ENCODE peak calls at places on chromosome 18, in five cellular contexts. X is GM23338; Q is AG08396; P is heart right ventricle; U is stimulated activated naive CD4-positive, alpha-beta T cell treated with Interleukin-2 at 50 U/mL for 16 hours. C is an unnamed sample.

GRCh38 chr18:39636931-39637330 is 2071.3 kb upstream of the CELF4 start:
- DNase-seq in X (no peak), Q (no peak), P (no peak), U (no peak), C (no peak)

GRCh38 chr18:59509477-59510173 is 150.6 kb upstream of the LMAN1 start:
- DNase-seq in X (no peak), Q (no peak), P (no peak), U (no peak), C (peak)

GRCh38 chr18:65753520-65753919 is 2.7 kb downstream of the CDH7 start:
- DNase-seq in X (peak), Q (no peak), P (no peak), U (no peak), C (no peak)

GRCh38 chr18:27803957-27804356 is 373.0 kb downstream of the CDH2 start:
- DNase-seq in X (no peak), Q (no peak), P (no peak), U (no peak), C (no peak)

GRCh38 chr18:45328271-45328670 is 287.0 kb upstream of the SLC14A2 start:
- DNase-seq in X (no peak), Q (no peak), P (no peak), U (no peak), C (no peak)

GRCh38 chr18:61892683-61893303 is at the start of gene RNF152:
- DNase-seq in X (peak), Q (peak), P (peak), U (peak), C (peak)

GRCh38 chr18:11119962-11120361 is 29.4 kb downstream of the PIEZO2 start:
- DNase-seq in X (no peak), Q (no peak), P (no peak), U (no peak), C (peak)

GRCh38 chr18:46311491-46311890 is 207.3 kb downstream of the HAUS1 start:
- DNase-seq in X (no peak), Q (no peak), P (no peak), U (no peak), C (no peak)

GRCh38 chr18:80251700-80252099 is 4.4 kb upstream of the PARD6G start:
- DNase-seq in X (no peak), Q (no peak), P (no peak), U (no peak), C (no peak)

GRCh38 chr18:71443726-71444480 is 1100.2 kb downstream of the CBLN2 start:
- DNase-seq in X (no peak), Q (no peak), P (no peak), U (no peak), C (peak)

GRCh38 chr18:50469380-50469781 is 90.5 kb upstream of the MAPK4 start:
- DNase-seq in X (no peak), Q (no peak), P (peak), U (no peak), C (no peak)

GRCh38 chr18:31819106-31819924 is 58.6 kb upstream of the SLC25A52 start:
- DNase-seq in X (peak), Q (peak), P (no peak), U (no peak), C (peak)

GRCh38 chr18:79579807-79580480 is 99.7 kb upstream of the CTDP1 start:
- DNase-seq in X (no peak), Q (no peak), P (no peak), U (no peak), C (no peak)

GRCh38 chr18:7485616-7486015 is 81.5 kb upstream of the PTPRM start:
- DNase-seq in X (no peak), Q (no peak), P (peak), U (no peak), C (no peak)

GRCh38 chr18:68555935-68556334 is 159.0 kb downstream of the TMX3 start:
- DNase-seq in X (no peak), Q (no peak), P (no peak), U (no peak), C (no peak)

GRCh38 chr18:31970617-31971016 is 27.7 kb upstream of the TRAPPC8 start:
- DNase-seq in X (no peak), Q (no peak), P (no peak), U (no peak), C (no peak)

GRCh38 chr18:76462326-76462694 is 32.7 kb downstream of the ZNF516 start:
- DNase-seq in X (no peak), Q (no peak), P (no peak), U (no peak), C (no peak)

GRCh38 chr18:10460414-10461018 is 6.1 kb downstream of the APCDD1 start:
- DNase-seq in X (no peak), Q (no peak), P (no peak), U (no peak), C (no peak)

GRCh38 chr18:8661754-8662573 is 43.4 kb upstream of the MTCL1 start:
- DNase-seq in X (peak), Q (peak), P (no peak), U (no peak), C (peak)

GRCh38 chr18:58942486-58942885 is 77.8 kb downstream of the ZNF532 start:
- DNase-seq in X (no peak), Q (no peak), P (no peak), U (no peak), C (no peak)

GRCh38 chr18:74303936-74304335 is 11.7 kb upstream of the C18orf63 start:
- DNase-seq in X (no peak), Q (no peak), P (no peak), U (no peak), C (peak)

GRCh38 chr18:75248426-75249191 is 38.0 kb downstream of the TSHZ1 start:
- DNase-seq in X (no peak), Q (no peak), P (no peak), U (no peak), C (peak)

GRCh38 chr18:48385595-48385994 is 23.6 kb downstream of the ZBTB7C start:
- DNase-seq in X (no peak), Q (no peak), P (no peak), U (no peak), C (no peak)

GRCh38 chr18:11251891-11252270 is 102.5 kb upstream of the PIEZO2 start:
- DNase-seq in X (no peak), Q (no peak), P (no peak), U (no peak), C (peak)

GRCh38 chr18:62788891-62789290 is 73.5 kb downstream of the PHLPP1 start:
- DNase-seq in X (no peak), Q (no peak), P (no peak), U (no peak), C (peak)

C was measured in RPMI7951.